ENCODE peak calls at places on chromosomes 7 and 10, in eight cellular contexts. C is AG04449, W is prostate gland, Z is glomerular endothelial cell, B is hippocampal formation, V is NCI-H2081, Y is HuH-7, P is heart right ventricle. A is an unnamed sample.

GRCh38 chr7:104852386-104852785 is 161.6 kb upstream of the KMT2E start:
- DNase-seq in C (no peak), W (no peak), Z (no peak), B (no peak), V (no peak), Y (no peak), P (no peak), A (no peak)

GRCh38 chr10:119425102-119425880 is 117.2 kb downstream of the RGS10 start:
- DNase-seq in C (no peak), W (no peak), Z (no peak), B (no peak), V (no peak), Y (no peak), P (no peak), A (no peak)

GRCh38 chr10:121608669-121609190 is 10.5 kb upstream of the FGFR2 start:
- DNase-seq in C (no peak), W (no peak), Z (no peak), B (peak), V (peak), Y (peak), P (peak), A (no peak)

GRCh38 chr7:3239291-3239691 is 61.8 kb upstream of the SDK1 start:
- DNase-seq in C (no peak), W (peak), Z (no peak), B (no peak), V (no peak), Y (no peak), P (no peak), A (no peak)

GRCh38 chr10:29555746-29556481 is 78.9 kb downstream of the SVIL start:
- DNase-seq in C (peak), W (no peak), Z (peak), B (no peak), V (peak), Y (no peak), P (no peak), A (no peak)

GRCh38 chr10:76113952-76114351 is 682.5 kb downstream of the LRMDA start:
- DNase-seq in C (no peak), W (no peak), Z (no peak), B (no peak), V (no peak), Y (peak), P (no peak), A (no peak)

GRCh38 chr7:96414931-96415292 is 93.0 kb upstream of the SLC25A13 start:
- DNase-seq in C (no peak), W (peak), Z (no peak), B (peak), V (peak), Y (peak), P (no peak), A (peak)

GRCh38 chr7:47803846-47804245 is 144.4 kb downstream of the PKD1L1 start:
- DNase-seq in C (no peak), W (no peak), Z (no peak), B (no peak), V (peak), Y (no peak), P (no peak), A (no peak)

GRCh38 chr7:55074008-55074499 is 55.2 kb downstream of the EGFR start:
- DNase-seq in C (no peak), W (peak), Z (no peak), B (no peak), V (no peak), Y (peak), P (peak), A (no peak)

GRCh38 chr10:88800152-88801125 is 2.1 kb upstream of the LIPM start:
- DNase-seq in C (peak), W (no peak), Z (no peak), B (no peak), V (no peak), Y (no peak), P (no peak), A (no peak)